ENCODE peak calls at places on chromosome 13, in four cellular contexts. G, A, H and W are unnamed samples. For H3K27me3, the result is how much of the 10 kb centered on the place peaks cover.

GRCh38 chr13:96816874-96817273 is 177.4 kb downstream of the OXGR1 start:
- DNase-seq in A (no peak), G (no peak), H (no peak), W (no peak)

GRCh38 chr13:83907196-83907989 is 25.1 kb upstream of the SLITRK1 start:
- DNase-seq in A (no peak), G (no peak), H (no peak), W (no peak)

GRCh38 chr13:30639671-30640070 is 22.0 kb downstream of the USPL1 start:
- DNase-seq in H (no peak), A (no peak), G (no peak), W (no peak)

GRCh38 chr13:31631071-31631470 is 108.3 kb upstream of the RXFP2 start:
- DNase-seq in H (no peak), G (no peak), A (no peak), W (no peak)

GRCh38 chr13:84655677-84656076 is 773.4 kb upstream of the SLITRK1 start:
- DNase-seq in A (no peak), G (no peak), H (no peak), W (no peak)

GRCh38 chr13:114034481-114034891 is 60.6 kb upstream of the C13orf46 start:
- DNase-seq in A (no peak), H (no peak), G (no peak), W (no peak)

GRCh38 chr13:98478134-98479129 is 98.5 kb downstream of the STK24 start:
- DNase-seq in A (no peak), H (peak), G (no peak), W (no peak)

GRCh38 chr13:50527612-50528509 is 315.6 kb downstream of the DLEU7 start:
- DNase-seq in G (no peak), A (no peak), H (no peak), W (peak)

GRCh38 chr13:30792257-30793000 is 57.1 kb downstream of the ALOX5AP start:
- DNase-seq in A (peak), H (peak), G (peak), W (peak)

GRCh38 chr13:21742041-21742440 is 71.2 kb downstream of the FGF9 start:
- DNase-seq in A (no peak), H (no peak), G (no peak), W (no peak)

GRCh38 chr13:39881887-39882286 is 226.4 kb downstream of the COG6 start:
- DNase-seq in A (no peak), H (no peak), G (no peak), W (no peak)

GRCh38 chr13:71242191-71242590 is 624.8 kb downstream of the DACH1 start:
- DNase-seq in A (no peak), G (no peak), H (no peak), W (peak)

GRCh38 chr13:63308585-63308984 is 1892.9 kb upstream of the PCDH20 start:
- DNase-seq in G (no peak), H (no peak), A (no peak), W (no peak)

GRCh38 chr13:96089749-96090239 is at the start of gene HS6ST3:
- DNase-seq in A (no peak), H (peak), G (peak), W (peak)

GRCh38 chr13:38135590-38135989 is 214.1 kb upstream of the UFM1 start:
- DNase-seq in H (no peak), A (no peak), G (no peak), W (no peak)

GRCh38 chr13:78603240-78603947 is at the start of gene POU4F1:
- DNase-seq in G (no peak), H (peak), A (no peak), W (peak)

GRCh38 chr13:34435338-34435737 is 506.7 kb upstream of the NBEA start:
- DNase-seq in G (no peak), H (peak), A (no peak), W (no peak)

GRCh38 chr13:82803341-82803740 is 1078.9 kb downstream of the SLITRK1 start:
- DNase-seq in H (peak), A (no peak), G (no peak), W (no peak)

DNA sequence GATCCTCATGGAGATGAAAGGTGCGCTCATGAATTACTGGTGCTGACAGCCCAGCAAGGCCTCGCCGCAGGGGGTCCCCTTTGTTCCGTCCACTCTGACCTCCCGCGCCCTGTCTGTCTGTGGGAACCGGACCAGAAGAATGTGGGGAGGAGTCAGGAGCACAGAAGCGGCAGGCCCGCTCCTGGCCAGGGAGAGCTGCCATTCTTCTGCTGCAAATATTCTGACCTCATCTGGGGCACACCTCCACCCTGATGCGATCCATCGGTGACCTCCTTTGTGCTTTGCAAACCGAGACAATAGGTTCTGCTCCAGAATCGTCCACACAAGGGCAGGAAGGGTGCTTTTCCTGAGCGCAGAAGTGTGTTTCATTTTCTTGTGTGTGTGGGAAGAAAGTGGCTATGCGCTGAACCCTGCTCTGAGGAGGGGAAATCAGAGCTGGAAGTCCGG is 138.0 kb downstream of the SOX1 start:
- DNase-seq in G (no peak), H (no peak), A (no peak), W (no peak)
- H3K27me3 ChIP-seq in G (under half), H (half or more), A (half or more), W (under half)

DNA sequence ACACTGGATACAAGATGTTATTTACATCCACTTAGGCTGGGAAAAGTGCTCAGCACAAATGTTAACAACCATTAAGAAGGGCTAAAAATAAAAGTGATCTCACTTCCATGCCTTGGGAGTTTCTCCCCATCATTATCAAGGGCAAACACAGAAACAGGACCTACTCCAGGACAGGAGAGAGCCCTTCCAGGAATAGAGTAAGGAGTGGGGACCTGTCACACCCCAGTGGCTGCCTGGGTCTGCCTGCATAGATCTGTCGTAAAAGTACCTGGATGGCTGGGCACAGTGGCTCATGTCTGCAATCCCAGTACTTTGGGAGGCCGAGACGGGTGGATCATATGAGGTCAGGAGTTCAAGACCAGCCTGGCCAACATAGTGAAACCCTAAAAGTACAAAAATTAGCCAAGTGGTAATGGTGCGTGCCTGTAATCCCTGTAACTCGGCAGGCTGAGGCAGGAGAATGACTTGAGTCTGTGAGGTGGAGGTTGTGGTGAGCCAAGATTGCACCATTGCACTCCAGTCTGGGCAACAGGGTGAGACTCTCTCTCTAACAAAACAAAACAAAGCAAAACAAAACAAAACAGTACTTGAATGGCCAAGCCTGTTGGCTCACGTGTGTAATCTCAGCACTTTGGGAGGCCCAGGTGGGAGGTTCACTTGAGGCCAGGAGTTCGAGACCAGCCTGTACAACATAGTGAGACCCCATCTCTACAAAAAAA is 5.6 kb downstream of the ATP8A2 start:
- DNase-seq in A (no peak), H (no peak), G (no peak), W (no peak)
- H3K27me3 ChIP-seq in A (half or more), H (under half), G (under half), W (under half)

DNA sequence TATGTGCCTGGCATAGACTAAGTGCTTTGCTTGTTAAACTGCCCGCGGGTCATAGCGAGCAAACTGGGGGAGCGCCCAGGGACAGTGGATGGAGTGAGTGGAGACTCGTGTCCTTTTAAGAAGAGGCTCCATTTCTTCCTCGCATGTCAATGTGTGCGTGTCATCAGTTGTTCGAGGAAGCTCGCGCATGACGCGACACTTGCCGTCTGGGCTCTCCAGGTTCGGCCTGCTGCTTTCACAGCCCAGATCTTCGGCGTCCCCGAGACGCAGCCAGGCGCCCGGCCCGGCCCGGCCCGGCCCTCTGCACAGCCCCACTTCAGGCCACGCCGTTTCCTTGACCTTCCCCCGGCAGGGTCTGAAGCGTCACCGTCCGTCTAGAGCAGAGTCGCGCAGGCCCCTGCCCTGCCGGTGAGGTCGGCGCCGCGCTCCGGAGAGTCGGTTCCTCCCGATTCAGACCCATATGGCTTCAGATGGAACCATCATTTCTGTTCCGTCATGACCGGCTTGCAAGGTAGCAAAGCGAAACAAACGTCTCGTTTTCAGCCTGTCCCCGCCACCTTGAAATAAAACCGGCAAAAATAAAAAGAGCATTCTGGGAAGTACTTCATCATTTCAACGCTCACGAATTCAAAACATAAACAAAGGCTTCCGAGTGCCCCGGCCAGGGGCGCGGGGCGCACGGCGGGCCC is 604 bp upstream of the ARHGEF7 start:
- DNase-seq in A (no peak), G (peak), H (no peak), W (peak)
- H3K27me3 ChIP-seq in A (half or more), G (under half), H (half or more), W (under half)

GRCh38 chr13:27960362-27961226 is 8.5 kb downstream of the CDX2 start:
- DNase-seq in G (peak), H (no peak), A (peak), W (peak)

GRCh38 chr13:27959976-27960361 is 9.1 kb downstream of the CDX2 start:
- DNase-seq in G (no peak), A (no peak), H (no peak), W (no peak)

GRCh38 chr13:27962982-27963381 is 6.1 kb downstream of the CDX2 start:
- DNase-seq in H (no peak), A (no peak), G (no peak), W (no peak)

GRCh38 chr13:27962128-27962841 is 6.8 kb downstream of the CDX2 start:
- DNase-seq in A (no peak), H (no peak), G (no peak), W (no peak)

GRCh38 chr13:27961227-27962085 is 7.7 kb downstream of the CDX2 start:
- DNase-seq in G (no peak), H (no peak), A (no peak), W (no peak)
- H3K27me3 ChIP-seq in G (under half), H (half or more), A (under half), W (under half)

DNA sequence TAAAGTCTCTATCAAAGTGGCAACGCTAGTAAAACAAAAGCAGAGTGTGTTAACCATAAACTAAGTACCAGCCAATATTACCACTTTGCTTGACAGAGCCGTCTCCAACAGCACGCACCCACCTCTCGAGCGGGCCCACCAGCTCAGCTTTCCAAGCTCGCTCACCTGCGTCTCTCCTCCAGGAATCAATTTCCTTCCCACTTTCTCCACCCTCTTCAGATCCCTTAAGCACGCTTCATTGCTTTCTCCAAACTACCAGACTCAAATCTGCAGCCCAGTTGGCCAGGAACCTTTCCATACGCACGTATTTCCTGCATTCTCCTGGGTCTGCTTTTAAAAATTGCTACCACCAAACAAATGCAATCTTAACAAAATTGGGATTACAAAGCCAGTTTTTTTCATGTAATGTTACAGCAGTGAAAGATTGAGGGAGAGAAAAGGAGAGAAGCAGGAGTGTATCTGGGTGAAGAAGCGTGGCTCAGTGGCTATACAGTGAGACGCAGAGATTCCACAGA is 1.5 kb downstream of the ENOX1 start:
- DNase-seq in H (no peak), G (no peak), A (no peak), W (no peak)
- H3K27me3 ChIP-seq in H (under half), G (under half), A (under half), W (under half)

GRCh38 chr13:25112856-25113255 is 16.9 kb downstream of the PABPC3 start:
- DNase-seq in A (no peak), H (no peak), G (no peak), W (no peak)
- H3K27me3 ChIP-seq in A (under half), H (under half), G (under half), W (under half)

GRCh38 chr13:106752584-106753202 is 184.8 kb upstream of the ARGLU1 start:
- DNase-seq in H (no peak), A (no peak), G (no peak), W (no peak)

GRCh38 chr13:106756446-106756845 is 188.5 kb upstream of the ARGLU1 start:
- DNase-seq in A (no peak), H (no peak), G (no peak), W (no peak)

GRCh38 chr13:106755542-106755941 is 187.6 kb upstream of the ARGLU1 start:
- DNase-seq in H (no peak), G (no peak), A (no peak), W (no peak)

GRCh38 chr13:106753241-106753640 is 185.3 kb upstream of the ARGLU1 start:
- DNase-seq in H (no peak), G (no peak), A (no peak), W (peak)
- H3K27me3 ChIP-seq in H (under half), G (under half), A (under half), W (under half)

GRCh38 chr13:26752671-26753070 is 7.9 kb downstream of the GPR12 start:
- DNase-seq in H (no peak), G (no peak), A (no peak), W (no peak)

GRCh38 chr13:26759907-26760834 is at the start of gene GPR12:
- DNase-seq in G (no peak), A (no peak), H (no peak), W (no peak)

GRCh38 chr13:26759156-26759906 is 1.3 kb downstream of the GPR12 start:
- DNase-seq in H (no peak), G (no peak), A (no peak), W (no peak)

GRCh38 chr13:26760835-26761582 is 423 bp upstream of the GPR12 start:
- DNase-seq in H (no peak), A (no peak), G (no peak), W (no peak)

DNA sequence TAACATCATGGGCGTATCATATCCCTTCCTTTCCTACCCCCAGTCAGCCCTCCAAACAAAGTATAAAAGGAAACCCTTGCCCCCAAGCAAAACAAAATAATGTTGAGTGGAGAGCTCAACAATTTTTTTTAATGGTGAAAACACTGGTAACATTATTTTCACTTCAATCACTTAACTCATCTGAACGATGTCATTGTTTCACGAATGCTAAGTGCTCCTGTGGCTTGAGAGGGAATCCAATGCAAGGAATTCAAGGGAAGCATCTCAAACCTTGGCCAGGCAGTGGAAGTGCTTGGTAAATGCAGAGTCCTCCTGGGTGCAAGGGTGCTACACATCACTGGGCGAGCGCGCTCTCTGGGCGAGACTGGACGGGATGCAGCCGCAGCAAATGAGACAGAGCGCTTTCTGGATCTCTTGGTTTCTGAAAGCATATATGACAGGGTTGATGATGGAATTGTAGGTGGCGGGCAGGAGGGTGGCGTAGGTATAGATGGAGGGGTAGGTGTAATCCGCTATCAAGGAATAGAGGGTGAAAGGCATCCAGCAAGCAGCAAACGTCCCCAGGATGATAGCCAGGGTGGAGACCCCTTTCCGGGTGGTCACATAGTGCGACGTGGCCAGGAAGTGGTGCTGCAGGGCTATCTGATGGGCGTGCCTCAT is 2.0 kb downstream of the GPR12 start:
- DNase-seq in A (no peak), G (no peak), H (no peak), W (no peak)
- H3K27me3 ChIP-seq in A (half or more), G (under half), H (half or more), W (under half)

DNA sequence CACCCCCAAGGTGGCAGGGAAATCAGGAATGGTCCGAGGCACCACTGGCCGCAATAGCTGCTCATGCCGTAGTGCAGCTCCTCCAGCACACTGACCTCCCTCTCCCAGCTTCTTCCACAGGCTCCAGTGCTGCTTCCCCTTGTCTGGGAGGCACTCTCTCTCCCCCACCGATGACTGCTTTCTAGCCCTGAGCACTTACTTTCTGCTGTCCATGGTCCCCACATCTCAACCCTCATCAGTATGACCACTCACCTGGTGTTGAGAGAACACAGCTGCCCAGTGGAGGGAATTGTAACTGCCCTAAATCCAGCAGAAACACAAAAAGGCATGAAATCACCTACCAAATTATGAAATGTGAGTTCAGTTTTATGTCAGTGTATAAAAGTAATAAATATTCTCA is 28.9 kb upstream of the TPP2 start:
- DNase-seq in G (no peak), A (no peak), H (no peak), W (no peak)
- H3K27me3 ChIP-seq in G (under half), A (half or more), H (under half), W (under half)